ENCODE peak calls at places on chromosome 9, in nine cellular contexts. S, Y, T, P, V, Z, M, X and J are unnamed samples.

GRCh38 chr9:135326633-135327152 is 152.9 kb upstream of the PPP1R26 start:
- DNase-seq in S (no peak), Y (no peak), T (no peak), P (no peak), V (peak), Z (no peak), M (no peak), X (no peak), J (no peak)

GRCh38 chr9:19666575-19666974 is 122.3 kb downstream of the SLC24A2 start:
- DNase-seq in S (no peak), Y (no peak), T (no peak), P (no peak), V (no peak), Z (no peak), M (no peak), X (no peak), J (no peak)

GRCh38 chr9:9003184-9003583 is 1203.6 kb upstream of the DMAC1 start:
- DNase-seq in S (peak), Y (no peak), T (no peak), P (peak), V (peak), Z (no peak), M (no peak), X (no peak), J (peak)

GRCh38 chr9:69905291-69905690 is 84.7 kb downstream of the CFAP95 start:
- DNase-seq in S (no peak), Y (no peak), T (no peak), P (no peak), V (no peak), Z (no peak), M (peak), X (no peak), J (no peak)

GRCh38 chr9:135157856-135158571 is 70.5 kb downstream of the OLFM1 start:
- DNase-seq in S (no peak), Y (no peak), T (no peak), P (no peak), V (no peak), Z (no peak), M (no peak), X (no peak), J (no peak)

GRCh38 chr9:126116351-126117157 is 210.1 kb upstream of the MVB12B start:
- DNase-seq in S (no peak), Y (no peak), T (no peak), P (no peak), V (no peak), Z (no peak), M (peak), X (no peak), J (no peak)

GRCh38 chr9:76703270-76703669 is 61.0 kb upstream of the PCA3 start:
- DNase-seq in S (no peak), Y (no peak), T (no peak), P (no peak), V (no peak), Z (no peak), M (no peak), X (no peak), J (no peak)

GRCh38 chr9:6412572-6413364 is at the start of gene UHRF2:
- DNase-seq in S (peak), Y (peak), T (peak), P (peak), V (peak), Z (peak), M (peak), X (peak), J (peak)

GRCh38 chr9:134880484-134881312 is at the start of gene FCN2:
- DNase-seq in S (no peak), Y (no peak), T (no peak), P (no peak), V (no peak), Z (no peak), M (no peak), X (no peak), J (no peak)

GRCh38 chr9:33329996-33330395 is 39.7 kb downstream of the NFX1 start:
- DNase-seq in S (peak), Y (no peak), T (no peak), P (no peak), V (no peak), Z (no peak), M (no peak), X (no peak), J (peak)

GRCh38 chr9:125763373-125763772 is 16.2 kb downstream of the PBX3 start:
- DNase-seq in S (no peak), Y (no peak), T (no peak), P (peak), V (no peak), Z (no peak), M (no peak), X (no peak), J (peak)

GRCh38 chr9:81720450-81721086 is 31.2 kb upstream of the TLE1 start:
- DNase-seq in S (no peak), Y (no peak), T (no peak), P (no peak), V (no peak), Z (no peak), M (no peak), X (no peak), J (no peak)

GRCh38 chr9:93984860-93985259 is 29.7 kb upstream of the BARX1 start:
- DNase-seq in S (no peak), Y (no peak), T (no peak), P (no peak), V (peak), Z (no peak), M (no peak), X (no peak), J (no peak)

GRCh38 chr9:134390537-134390936 is 64.3 kb downstream of the RXRA start:
- DNase-seq in S (no peak), Y (no peak), T (peak), P (no peak), V (no peak), Z (peak), M (no peak), X (peak), J (no peak)

GRCh38 chr9:138022121-138022741 is 144.6 kb downstream of the CACNA1B start:
- DNase-seq in S (no peak), Y (no peak), T (no peak), P (peak), V (peak), Z (no peak), M (peak), X (peak), J (no peak)

GRCh38 chr9:128940271-128940921 is 7.0 kb downstream of the DOLK start:
- DNase-seq in S (no peak), Y (no peak), T (no peak), P (no peak), V (peak), Z (no peak), M (no peak), X (no peak), J (no peak)

GRCh38 chr9:6272229-6272597 is 56.0 kb upstream of the TPD52L3 start:
- DNase-seq in S (peak), Y (no peak), T (no peak), P (no peak), V (no peak), Z (no peak), M (peak), X (no peak), J (peak)

GRCh38 chr9:74041588-74041987 is 455.5 kb upstream of the RORB start:
- DNase-seq in S (no peak), Y (no peak), T (no peak), P (no peak), V (no peak), Z (no peak), M (no peak), X (no peak), J (no peak)

GRCh38 chr9:72856985-72857631 is 95.7 kb downstream of the ALDH1A1 start:
- DNase-seq in S (peak), Y (no peak), T (no peak), P (peak), V (peak), Z (no peak), M (peak), X (no peak), J (peak)